ENCODE peak calls at places on chromosomes 11 and 22, in seven cellular contexts. W is CD8-positive, alpha-beta T cell; B is hypothalamus; T is body of pancreas; J is activated CD8-positive, alpha-beta T cell treated with anti-CD3 and anti-CD28 coated beads, Interleukin-2, amount 10 ng/mL, durations not matched to agents 7 days and 5 days; L is DND-41; Y is heart left ventricle. F is an unnamed sample.

GRCh38 chr11:80617156-80617555 is 1176.3 kb upstream of the TENM4 start:
- DNase-seq in W (no peak), B (no peak), T (no peak), J (no peak), L (no peak), Y (no peak), F (no peak)

GRCh38 chr11:120288021-120288420 is 37.1 kb upstream of the TLCD5 start:
- DNase-seq in W (no peak), B (no peak), T (no peak), J (no peak), L (no peak), Y (no peak), F (no peak)

GRCh38 chr11:12827369-12827768 is 153.1 kb downstream of the TEAD1 start:
- DNase-seq in W (no peak), B (no peak), T (no peak), J (no peak), L (no peak), Y (no peak), F (no peak)

GRCh38 chr11:99423435-99423983 is 402.8 kb downstream of the CNTN5 start:
- DNase-seq in W (no peak), B (no peak), T (no peak), J (no peak), L (no peak), Y (no peak), F (no peak)

GRCh38 chr11:61041755-61042518 is 60.4 kb upstream of the CD5 start:
- DNase-seq in W (peak; percentile 78), B (no peak), T (peak; percentile 28), J (peak; percentile 94), L (peak; percentile 80), Y (peak; percentile 75), F (no peak)

GRCh38 chr11:121590772-121591404 is 138.1 kb upstream of the SORL1-AS1 start:
- DNase-seq in W (no peak), B (no peak), T (no peak), J (no peak), L (no peak), Y (no peak), F (peak; percentile 41)

GRCh38 chr11:121889931-121890330 is 226.1 kb downstream of the BLID start:
- DNase-seq in W (no peak), B (no peak), T (no peak), J (no peak), L (no peak), Y (no peak), F (no peak)

GRCh38 chr22:23501708-23502107 is 78.4 kb downstream of the IGLL1 start:
- DNase-seq in W (no peak), B (no peak), T (no peak), J (no peak), L (no peak), Y (peak; percentile 7), F (no peak)

GRCh38 chr11:10844364-10844763 is 13.5 kb downstream of the ZBED5 start:
- DNase-seq in W (no peak), B (no peak), T (no peak), J (no peak), L (no peak), Y (no peak), F (no peak)

GRCh38 chr11:116233581-116233980 is 539.2 kb downstream of the BUD13 start:
- DNase-seq in W (no peak), B (no peak), T (no peak), J (no peak), L (no peak), Y (no peak), F (no peak)

GRCh38 chr22:49365910-49366309 is 461.8 kb downstream of the BRD1 start:
- DNase-seq in W (no peak), B (no peak), T (no peak), J (peak; percentile 5), L (no peak), Y (no peak), F (no peak)

GRCh38 chr22:27219036-27219435 is 561.6 kb downstream of the MIAT start:
- DNase-seq in W (no peak), B (no peak), T (no peak), J (no peak), L (no peak), Y (no peak), F (no peak)

GRCh38 chr11:73185680-73186293 is 32.3 kb upstream of the P2RY2 start:
- DNase-seq in W (no peak), B (no peak), T (no peak), J (no peak), L (no peak), Y (no peak), F (no peak)

GRCh38 chr11:45859661-45860140 is 12.4 kb downstream of the CRY2 start:
- DNase-seq in W (no peak), B (peak; percentile 66), T (peak; percentile 95), J (no peak), L (no peak), Y (peak; percentile 95), F (peak; percentile 56)

GRCh38 chr11:102495161-102496042 is 35.1 kb downstream of the MMP7 start:
- DNase-seq in W (peak; percentile 27), B (peak; percentile 1), T (peak; percentile 39), J (peak; percentile 68), L (peak; percentile 36), Y (no peak), F (peak; percentile 43)

GRCh38 chr22:45984316-45984916 is 7.5 kb upstream of the WNT7B start:
- DNase-seq in W (no peak), B (no peak), T (no peak), J (no peak), L (no peak), Y (no peak), F (no peak)

GRCh38 chr11:121839821-121840220 is 276.2 kb downstream of the BLID start:
- DNase-seq in W (no peak), B (no peak), T (no peak), J (no peak), L (no peak), Y (no peak), F (no peak)

GRCh38 chr11:9092846-9093778 is 1.7 kb upstream of the SCUBE2 start:
- DNase-seq in W (no peak), B (no peak), T (peak; percentile 58), J (no peak), L (no peak), Y (no peak), F (no peak)